ENCODE peak calls at places on chromosome 12, in four cellular contexts. One of them, this sample, is unnamed.

GRCh38 chr12:49983892-49984291 is 11.1 kb downstream of the AQP6 start:
- DNase-seq in fibroblast of villous mesenchyme: peak; percentile 96
- DNase-seq in lung: no peak
- DNase-seq in fibroblast of lung: peak; percentile 87
- DNase-seq in this sample: peak; percentile 73

GRCh38 chr12:107404981-107405380 is 280.6 kb upstream of the PWP1 start:
- DNase-seq in fibroblast of lung: peak; percentile 8
- DNase-seq in lung: no peak
- DNase-seq in fibroblast of villous mesenchyme: peak; percentile 18
- DNase-seq in this sample: peak; percentile 21

GRCh38 chr12:64675795-64676194 is 65.5 kb downstream of the RASSF3 start:
- DNase-seq in fibroblast of lung: peak; percentile 71
- DNase-seq in fibroblast of villous mesenchyme: peak; percentile 73
- DNase-seq in lung: no peak
- DNase-seq in this sample: peak; percentile 53

GRCh38 chr12:76866726-76867125 is 12.1 kb downstream of the CSRP2 start:
- DNase-seq in fibroblast of lung: peak; percentile 41
- DNase-seq in fibroblast of villous mesenchyme: peak; percentile 79
- DNase-seq in lung: no peak
- DNase-seq in this sample: peak; percentile 94

GRCh38 chr12:130109062-130109945 is 53.0 kb upstream of the FZD10 start:
- DNase-seq in lung: no peak
- DNase-seq in fibroblast of lung: no peak
- DNase-seq in fibroblast of villous mesenchyme: no peak
- DNase-seq in this sample: no peak

GRCh38 chr12:124739953-124740561 is 123.6 kb downstream of the SCARB1 start:
- DNase-seq in fibroblast of lung: no peak
- DNase-seq in lung: no peak
- DNase-seq in fibroblast of villous mesenchyme: no peak
- DNase-seq in this sample: no peak

GRCh38 chr12:11446372-11446771 is 51.0 kb upstream of the PRB2 start:
- DNase-seq in lung: no peak
- DNase-seq in fibroblast of villous mesenchyme: no peak
- DNase-seq in fibroblast of lung: no peak
- DNase-seq in this sample: peak; percentile 15

GRCh38 chr12:89469361-89469760 is 55.2 kb downstream of the GALNT4 start:
- DNase-seq in fibroblast of lung: peak; percentile 47
- DNase-seq in lung: no peak
- DNase-seq in fibroblast of villous mesenchyme: no peak
- DNase-seq in this sample: peak; percentile 29

GRCh38 chr12:98587084-98587483 is 6.4 kb upstream of the SLC25A3 start:
- DNase-seq in fibroblast of lung: no peak
- DNase-seq in lung: no peak
- DNase-seq in fibroblast of villous mesenchyme: no peak
- DNase-seq in this sample: no peak

GRCh38 chr12:63995512-63995911 is 151.0 kb downstream of the SRGAP1 start:
- DNase-seq in lung: no peak
- DNase-seq in fibroblast of lung: no peak
- DNase-seq in fibroblast of villous mesenchyme: no peak
- DNase-seq in this sample: no peak

GRCh38 chr12:774051-774614 is 21.8 kb downstream of the WNK1 start:
- DNase-seq in fibroblast of villous mesenchyme: peak; percentile 57
- DNase-seq in lung: no peak
- DNase-seq in fibroblast of lung: peak; percentile 19
- DNase-seq in this sample: no peak

GRCh38 chr12:2490746-2491145 is 304.0 kb upstream of the FKBP4 start:
- DNase-seq in fibroblast of lung: no peak
- DNase-seq in lung: no peak
- DNase-seq in fibroblast of villous mesenchyme: no peak
- DNase-seq in this sample: no peak

GRCh38 chr12:55996201-55996714 is 818 bp upstream of the SUOX start:
- DNase-seq in fibroblast of villous mesenchyme: peak; percentile 74
- DNase-seq in lung: peak; percentile 67
- DNase-seq in fibroblast of lung: peak; percentile 79
- DNase-seq in this sample: peak; percentile 57

GRCh38 chr12:120700863-120701262 is 9.4 kb upstream of the UNC119B start:
- DNase-seq in fibroblast of villous mesenchyme: no peak
- DNase-seq in lung: no peak
- DNase-seq in fibroblast of lung: no peak
- DNase-seq in this sample: no peak

GRCh38 chr12:48017496-48017895 is 13.2 kb upstream of the COL2A1 start:
- DNase-seq in fibroblast of villous mesenchyme: no peak
- DNase-seq in lung: no peak
- DNase-seq in fibroblast of lung: no peak
- DNase-seq in this sample: no peak

GRCh38 chr12:7479784-7480183 is 23.8 kb downstream of the CD163 start:
- DNase-seq in lung: no peak
- DNase-seq in fibroblast of lung: no peak
- DNase-seq in fibroblast of villous mesenchyme: peak; percentile 47
- DNase-seq in this sample: peak; percentile 45

GRCh38 chr12:94952325-94952724 is 51.2 kb downstream of the NDUFA12 start:
- DNase-seq in lung: no peak
- DNase-seq in fibroblast of villous mesenchyme: peak; percentile 27
- DNase-seq in fibroblast of lung: peak; percentile 12
- DNase-seq in this sample: no peak

GRCh38 chr12:9039397-9039977 is 50.1 kb downstream of the KLRG1 start:
- DNase-seq in lung: no peak
- DNase-seq in fibroblast of villous mesenchyme: peak; percentile 39
- DNase-seq in fibroblast of lung: peak; percentile 59
- DNase-seq in this sample: peak; percentile 47

GRCh38 chr12:1787714-1788113 is 32.7 kb upstream of the LRTM2 start:
- DNase-seq in fibroblast of villous mesenchyme: no peak
- DNase-seq in lung: no peak
- DNase-seq in fibroblast of lung: no peak
- DNase-seq in this sample: no peak

GRCh38 chr12:18643673-18644072 is 94.1 kb downstream of the PLCZ1 start:
- DNase-seq in lung: no peak
- DNase-seq in fibroblast of villous mesenchyme: peak; percentile 74
- DNase-seq in fibroblast of lung: peak; percentile 89
- DNase-seq in this sample: peak; percentile 67

GRCh38 chr12:48815281-48816110 is 2.8 kb upstream of the CACNB3 start:
- DNase-seq in fibroblast of villous mesenchyme: peak; percentile 84
- DNase-seq in fibroblast of lung: peak; percentile 87
- DNase-seq in lung: peak; percentile 82
- DNase-seq in this sample: peak; percentile 77

GRCh38 chr12:57521475-57522018 is 1.1 kb upstream of the MBD6 start:
- DNase-seq in fibroblast of lung: peak; percentile 58
- DNase-seq in lung: no peak
- DNase-seq in fibroblast of villous mesenchyme: peak; percentile 78
- DNase-seq in this sample: peak; percentile 52

GRCh38 chr12:79850610-79851299 is 84.1 kb downstream of the PPP1R12A start:
- DNase-seq in fibroblast of lung: no peak
- DNase-seq in fibroblast of villous mesenchyme: no peak
- DNase-seq in lung: no peak
- DNase-seq in this sample: no peak

GRCh38 chr12:104569348-104570173 is 112.8 kb downstream of the CHST11 start:
- DNase-seq in lung: no peak
- DNase-seq in fibroblast of villous mesenchyme: no peak
- DNase-seq in fibroblast of lung: no peak
- DNase-seq in this sample: no peak

GRCh38 chr12:71157601-71158233 is at the start of gene TSPAN8:
- DNase-seq in fibroblast of lung: no peak
- DNase-seq in lung: no peak
- DNase-seq in fibroblast of villous mesenchyme: no peak
- DNase-seq in this sample: no peak

GRCh38 chr12:30700216-30700900 is 4.7 kb upstream of the IPO8 start:
- DNase-seq in fibroblast of villous mesenchyme: no peak
- DNase-seq in fibroblast of lung: peak; percentile 51
- DNase-seq in lung: no peak
- DNase-seq in this sample: no peak

GRCh38 chr12:118680361-118680963 is 300.9 kb upstream of the SRRM4 start:
- DNase-seq in fibroblast of lung: no peak
- DNase-seq in lung: no peak
- DNase-seq in fibroblast of villous mesenchyme: no peak
- DNase-seq in this sample: no peak

GRCh38 chr12:111154180-111154579 is 214.7 kb downstream of the PHETA1 start:
- DNase-seq in lung: no peak
- DNase-seq in fibroblast of lung: no peak
- DNase-seq in fibroblast of villous mesenchyme: no peak
- DNase-seq in this sample: peak; percentile 2

GRCh38 chr12:19298837-19299605 is 140.3 kb upstream of the AEBP2 start:
- DNase-seq in fibroblast of lung: no peak
- DNase-seq in lung: no peak
- DNase-seq in fibroblast of villous mesenchyme: no peak
- DNase-seq in this sample: no peak

GRCh38 chr12:112183141-112183581 is 57.8 kb downstream of the TRAFD1 start:
- DNase-seq in fibroblast of lung: peak; percentile 75
- DNase-seq in fibroblast of villous mesenchyme: no peak
- DNase-seq in lung: no peak
- DNase-seq in this sample: peak; percentile 17

GRCh38 chr12:47276253-47277070 is 196.7 kb upstream of the AMIGO2 start:
- DNase-seq in fibroblast of villous mesenchyme: peak; percentile 88
- DNase-seq in fibroblast of lung: peak; percentile 72
- DNase-seq in lung: peak; percentile 59
- DNase-seq in this sample: peak; percentile 75

GRCh38 chr12:70576341-70577282 is 60.6 kb downstream of the PTPRB start:
- DNase-seq in fibroblast of villous mesenchyme: peak; percentile 83
- DNase-seq in fibroblast of lung: peak; percentile 87
- DNase-seq in lung: no peak
- DNase-seq in this sample: peak; percentile 89

GRCh38 chr12:99131761-99132199 is 486.7 kb downstream of the APAF1 start:
- DNase-seq in fibroblast of villous mesenchyme: no peak
- DNase-seq in fibroblast of lung: no peak
- DNase-seq in lung: no peak
- DNase-seq in this sample: no peak

GRCh38 chr12:50220357-50221061 is 53.3 kb upstream of the CERS5 start:
- DNase-seq in fibroblast of villous mesenchyme: peak; percentile 79
- DNase-seq in lung: no peak
- DNase-seq in fibroblast of lung: peak; percentile 69
- DNase-seq in this sample: peak; percentile 78

GRCh38 chr12:795305-795704 is 42.9 kb downstream of the WNK1 start:
- DNase-seq in lung: no peak
- DNase-seq in fibroblast of lung: no peak
- DNase-seq in fibroblast of villous mesenchyme: no peak
- DNase-seq in this sample: no peak

GRCh38 chr12:89882051-89882450 is 173.4 kb upstream of the ATP2B1 start:
- DNase-seq in fibroblast of villous mesenchyme: peak; percentile 95
- DNase-seq in fibroblast of lung: peak; percentile 36
- DNase-seq in lung: no peak
- DNase-seq in this sample: peak; percentile 60

GRCh38 chr12:6181583-6182278 is 18.5 kb upstream of the CD9 start:
- DNase-seq in lung: no peak
- DNase-seq in fibroblast of lung: peak; percentile 40
- DNase-seq in fibroblast of villous mesenchyme: no peak
- DNase-seq in this sample: no peak
- H3K4me3 ChIP-seq in lung: no peak overlapping the region
- H3K4me3 ChIP-seq in fibroblast of lung: no peak overlapping the region
- H3K4me3 ChIP-seq in fibroblast of villous mesenchyme: no peak overlapping the region
- H3K4me3 ChIP-seq in this sample: no peak overlapping the region

GRCh38 chr12:4975574-4975973 is 65.9 kb downstream of the KCNA1 start:
- DNase-seq in lung: no peak
- DNase-seq in fibroblast of lung: no peak
- DNase-seq in fibroblast of villous mesenchyme: no peak
- DNase-seq in this sample: no peak
- TF ChIP-seq CTCF in lung: no peak
- TF ChIP-seq CTCF in fibroblast of lung: no peak
- TF ChIP-seq CTCF in fibroblast of villous mesenchyme: peak; percentile 8
- TF ChIP-seq CTCF in this sample: no peak

GRCh38 chr12:53728206-53728605 is 954 bp upstream of the CALCOCO1 start:
- DNase-seq in fibroblast of lung: no peak
- DNase-seq in lung: no peak
- DNase-seq in fibroblast of villous mesenchyme: no peak
- DNase-seq in this sample: no peak
- H3K4me3 ChIP-seq in fibroblast of lung: no peak overlapping the region
- H3K4me3 ChIP-seq in lung: no peak overlapping the region
- H3K4me3 ChIP-seq in fibroblast of villous mesenchyme: no peak overlapping the region
- H3K4me3 ChIP-seq in this sample: no peak overlapping the region

DNA sequence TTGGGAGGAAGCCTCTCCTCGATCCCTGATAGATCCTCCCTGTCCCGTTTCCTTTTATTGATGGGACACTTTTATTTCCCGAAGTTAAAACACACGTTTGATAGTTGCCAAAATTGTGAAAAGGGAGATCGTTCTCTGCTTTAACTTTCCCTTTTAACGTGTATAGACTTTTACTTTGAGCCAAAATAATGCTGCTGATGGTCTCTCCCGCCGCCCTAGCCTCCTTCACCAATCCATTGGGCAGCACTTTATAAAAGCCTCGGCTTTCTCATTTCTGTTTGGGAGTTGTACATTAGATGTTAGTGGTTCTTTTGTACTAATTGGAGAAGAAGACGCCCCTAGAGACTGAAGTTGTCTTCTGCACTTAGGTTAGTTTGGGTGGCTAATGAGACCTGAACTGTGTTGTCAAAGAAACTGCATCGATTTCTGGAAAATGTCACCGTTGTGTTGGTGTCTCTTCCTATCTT is 1.4 kb downstream of the TMTC2 start:
- DNase-seq in lung: no peak
- DNase-seq in fibroblast of lung: peak; percentile 23
- DNase-seq in fibroblast of villous mesenchyme: peak; percentile 9
- DNase-seq in this sample: peak; percentile 17
- TF ChIP-seq CTCF in lung: no peak
- TF ChIP-seq CTCF in fibroblast of lung: peak; percentile 25
- TF ChIP-seq CTCF in fibroblast of villous mesenchyme: no peak
- TF ChIP-seq CTCF in this sample: peak; percentile 37

GRCh38 chr12:25648460-25648859 is 95.4 kb upstream of the LMNTD1 start:
- DNase-seq in fibroblast of villous mesenchyme: peak; percentile 24
- DNase-seq in lung: peak; percentile 35
- DNase-seq in fibroblast of lung: peak; percentile 63
- DNase-seq in this sample: peak; percentile 55
- H3K4me3 ChIP-seq in fibroblast of villous mesenchyme: peak overlapping the region; percentile 30
- H3K4me3 ChIP-seq in lung: no peak overlapping the region
- H3K4me3 ChIP-seq in fibroblast of lung: no peak overlapping the region
- H3K4me3 ChIP-seq in this sample: peak overlapping the region; percentile 4

This sample was measured in AG10803.